ENCODE peak calls at places on chromosomes 11 and 22, in ten cellular contexts. H, A, R, T, O, L, N, C, Z and V are unnamed samples.

GRCh38 chr11:33863418-33864172 is 28.3 kb downstream of the LMO2 start:
- DNase-seq in H (no peak), A (no peak), R (no peak), T (no peak), O (no peak), L (no peak), N (no peak), C (no peak), Z (no peak), V (no peak)

GRCh38 chr11:62343822-62344609 is 6.8 kb downstream of the ASRGL1 start:
- DNase-seq in H (no peak), A (no peak), R (no peak), T (no peak), O (no peak), L (no peak), N (no peak), C (no peak), Z (no peak), V (no peak)

GRCh38 chr11:126479178-126479930 is 123.9 kb downstream of the ST3GAL4 start:
- DNase-seq in H (no peak), A (no peak), R (no peak), T (no peak), O (no peak), L (no peak), N (no peak), C (no peak), Z (no peak), V (no peak)

GRCh38 chr11:8095356-8095755 is 14.3 kb downstream of the TUB start:
- DNase-seq in H (no peak), A (no peak), R (no peak), T (no peak), O (no peak), L (no peak), N (no peak), C (no peak), Z (no peak), V (peak)

GRCh38 chr11:107957109-107957588 is 28.9 kb downstream of the RAB39A start:
- DNase-seq in H (no peak), A (no peak), R (no peak), T (peak), O (no peak), L (no peak), N (peak), C (no peak), Z (no peak), V (no peak)

GRCh38 chr11:12618743-12619540 is 55.3 kb upstream of the TEAD1 start:
- DNase-seq in H (no peak), A (no peak), R (no peak), T (peak), O (no peak), L (no peak), N (no peak), C (no peak), Z (no peak), V (no peak)

GRCh38 chr11:123357990-123358827 is 71.9 kb upstream of the GRAMD1B start:
- DNase-seq in H (no peak), A (no peak), R (peak), T (peak), O (no peak), L (no peak), N (peak), C (no peak), Z (peak), V (peak)

GRCh38 chr11:1544536-1544935 is 27.5 kb downstream of the DUSP8 start:
- DNase-seq in H (no peak), A (no peak), R (no peak), T (no peak), O (no peak), L (no peak), N (no peak), C (no peak), Z (no peak), V (no peak)

GRCh38 chr11:132519226-132519860 is 1013.0 kb downstream of the OPCML start:
- DNase-seq in H (no peak), A (no peak), R (no peak), T (peak), O (no peak), L (no peak), N (peak), C (no peak), Z (no peak), V (no peak)

GRCh38 chr11:61973603-61974162 is 6.2 kb upstream of the FTH1 start:
- DNase-seq in H (no peak), A (no peak), R (no peak), T (no peak), O (no peak), L (no peak), N (no peak), C (no peak), Z (no peak), V (no peak)

GRCh38 chr11:34791725-34792124 is 124.5 kb downstream of the APIP start:
- DNase-seq in H (no peak), A (no peak), R (no peak), T (no peak), O (no peak), L (no peak), N (no peak), C (no peak), Z (no peak), V (no peak)

GRCh38 chr11:9070740-9071476 is 20.5 kb downstream of the SCUBE2 start:
- DNase-seq in H (no peak), A (no peak), R (no peak), T (no peak), O (no peak), L (no peak), N (no peak), C (no peak), Z (no peak), V (no peak)

GRCh38 chr22:50535113-50535512 is 5.3 kb upstream of the TYMP start:
- DNase-seq in H (no peak), A (no peak), R (no peak), T (no peak), O (no peak), L (no peak), N (no peak), C (no peak), Z (no peak), V (no peak)

GRCh38 chr11:44143987-44144909 is 48.8 kb downstream of the EXT2 start:
- DNase-seq in H (no peak), A (no peak), R (no peak), T (no peak), O (no peak), L (no peak), N (no peak), C (no peak), Z (no peak), V (no peak)

GRCh38 chr11:57562596-57562995 is 4.9 kb downstream of the UBE2L6 start:
- DNase-seq in H (no peak), A (no peak), R (no peak), T (no peak), O (no peak), L (no peak), N (no peak), C (no peak), Z (no peak), V (no peak)

GRCh38 chr11:116852261-116853125 is 15.1 kb upstream of the APOA1 start:
- DNase-seq in H (no peak), A (no peak), R (no peak), T (peak), O (no peak), L (no peak), N (peak), C (no peak), Z (peak), V (peak)